ENCODE peak calls at places on chromosomes 12 and 14, in eight cellular contexts. W is PC-3, D is HepG2, F is HCT116, M is GM23248, X is astrocyte, G is fibroblast of lung, V is H9. Y is an unnamed sample.
A peak's percentile ranks its signal among the peaks of the same experiment; 100 is the strongest.

GRCh38 chr12:59632408-59632807 is 36.6 kb downstream of the SLC16A7 start:
- DNase-seq in W (no peak), D (no peak), F (no peak), M (no peak), X (no peak), G (no peak), V (no peak), Y (no peak)

GRCh38 chr14:93132472-93133065 is 16.8 kb upstream of the ITPK1 start:
- DNase-seq in W (peak; percentile 43), D (peak; percentile 70), F (no peak), M (peak; percentile 37), X (peak; percentile 7), G (peak; percentile 21), V (peak; percentile 51), Y (no peak)

GRCh38 chr12:100391856-100392255 is 35.0 kb downstream of the SLC17A8 start:
- DNase-seq in W (peak; percentile 54), D (peak; percentile 18), F (no peak), M (peak; percentile 9), X (no peak), G (no peak), V (no peak), Y (no peak)

GRCh38 chr12:92721668-92722067 is 18.9 kb downstream of the PLEKHG7 start:
- DNase-seq in W (no peak), D (no peak), F (no peak), M (no peak), X (no peak), G (no peak), V (no peak), Y (no peak)

GRCh38 chr12:72267974-72268373 is 4.2 kb upstream of the TRHDE start:
- DNase-seq in W (peak; percentile 52), D (no peak), F (no peak), M (peak; percentile 33), X (no peak), G (peak; percentile 53), V (no peak), Y (no peak)

GRCh38 chr14:81400852-81401251 is 728 bp upstream of the STON2 start:
- DNase-seq in W (peak; percentile 99), D (no peak), F (peak; percentile 54), M (peak; percentile 100), X (peak; percentile 100), G (peak; percentile 99), V (no peak), Y (peak; percentile 61)

GRCh38 chr14:77069551-77069950 is 28.5 kb upstream of the CIPC start:
- DNase-seq in W (no peak), D (no peak), F (no peak), M (no peak), X (no peak), G (no peak), V (no peak), Y (no peak)

GRCh38 chr12:54033106-54033979 is 493 bp downstream of the HOXC5 start:
- DNase-seq in W (peak; percentile 64), D (peak; percentile 4), F (no peak), M (peak; percentile 87), X (no peak), G (no peak), V (no peak), Y (no peak)

GRCh38 chr14:67245104-67245503 is 3.9 kb downstream of the PALS1 start:
- DNase-seq in W (no peak), D (no peak), F (no peak), M (no peak), X (no peak), G (no peak), V (no peak), Y (no peak)

GRCh38 chr12:59734371-59734770 is 138.5 kb downstream of the SLC16A7 start:
- DNase-seq in W (no peak), D (no peak), F (no peak), M (no peak), X (no peak), G (no peak), V (no peak), Y (no peak)

GRCh38 chr14:72743626-72744025 is 150.3 kb downstream of the DPF3 start:
- DNase-seq in W (no peak), D (no peak), F (no peak), M (peak; percentile 18), X (no peak), G (no peak), V (no peak), Y (no peak)

GRCh38 chr14:72744416-72745120 is 149.3 kb downstream of the DPF3 start:
- DNase-seq in W (no peak), D (no peak), F (no peak), M (no peak), X (no peak), G (no peak), V (no peak), Y (no peak)

GRCh38 chr14:72741836-72742681 is 151.8 kb downstream of the DPF3 start:
- DNase-seq in W (no peak), D (no peak), F (no peak), M (no peak), X (no peak), G (peak; percentile 18), V (no peak), Y (no peak)

GRCh38 chr14:72740966-72741835 is 152.7 kb downstream of the DPF3 start:
- DNase-seq in W (no peak), D (no peak), F (no peak), M (no peak), X (no peak), G (no peak), V (no peak), Y (no peak)

GRCh38 chr14:72742682-72743195 is 151.2 kb downstream of the DPF3 start:
- DNase-seq in W (no peak), D (no peak), F (no peak), M (no peak), X (no peak), G (no peak), V (no peak), Y (no peak)
- H2AFZ ChIP-seq in W (no peak overlapping the region), D (no peak overlapping the region), F (no peak overlapping the region), M (no peak overlapping the region), X (no peak overlapping the region), G (no peak overlapping the region), V (no peak overlapping the region), Y (no peak overlapping the region)

GRCh38 chr14:65985976-65986375 is 500.2 kb upstream of the CCDC196 start:
- DNase-seq in W (no peak), D (no peak), F (no peak), M (no peak), X (no peak), G (peak; percentile 7), V (no peak), Y (no peak)

GRCh38 chr14:65975865-65976264 is 510.3 kb upstream of the CCDC196 start:
- DNase-seq in W (no peak), D (no peak), F (no peak), M (no peak), X (no peak), G (no peak), V (no peak), Y (no peak)

GRCh38 chr14:65976771-65977170 is 509.4 kb upstream of the CCDC196 start:
- DNase-seq in W (no peak), D (no peak), F (no peak), M (peak; percentile 31), X (peak; percentile 19), G (peak; percentile 45), V (no peak), Y (no peak)

GRCh38 chr14:65981192-65981843 is 504.9 kb upstream of the CCDC196 start:
- DNase-seq in W (no peak), D (no peak), F (no peak), M (no peak), X (no peak), G (no peak), V (no peak), Y (no peak)
- H3K4me2 ChIP-seq in W (no peak overlapping the region), D (no peak overlapping the region), F (no peak overlapping the region), M (no peak overlapping the region), X (no peak overlapping the region), G (no peak overlapping the region), V (no peak overlapping the region), Y (no peak overlapping the region)

GRCh38 chr12:47899466-47899865 is 5.3 kb downstream of the VDR start:
- DNase-seq in W (no peak), D (no peak), F (no peak), M (no peak), X (no peak), G (no peak), V (no peak), Y (no peak)

GRCh38 chr12:47900480-47901129 is 4.2 kb downstream of the VDR start:
- DNase-seq in W (peak; percentile 74), D (peak; percentile 86), F (peak; percentile 29), M (peak; percentile 60), X (no peak), G (peak; percentile 12), V (peak; percentile 60), Y (peak; percentile 93)

GRCh38 chr12:47902131-47902639 is 2.6 kb downstream of the VDR start:
- DNase-seq in W (no peak), D (no peak), F (no peak), M (no peak), X (no peak), G (no peak), V (no peak), Y (no peak)

GRCh38 chr12:47901285-47902093 is 3.3 kb downstream of the VDR start:
- DNase-seq in W (no peak), D (no peak), F (no peak), M (peak; percentile 11), X (no peak), G (no peak), V (no peak), Y (no peak)

GRCh38 chr12:47900101-47900479 is 4.7 kb downstream of the VDR start:
- DNase-seq in W (no peak), D (no peak), F (no peak), M (no peak), X (no peak), G (no peak), V (no peak), Y (no peak)
- H2AFZ ChIP-seq in W (no peak overlapping the region), D (no peak overlapping the region), F (no peak overlapping the region), M (no peak overlapping the region), X (no peak overlapping the region), G (no peak overlapping the region), V (no peak overlapping the region), Y (no peak overlapping the region)

GRCh38 chr14:51546099-51546498 is 105.6 kb upstream of the FRMD6 start:
- DNase-seq in W (no peak), D (no peak), F (no peak), M (no peak), X (no peak), G (no peak), V (no peak), Y (no peak)

GRCh38 chr14:51544426-51544825 is 107.3 kb upstream of the FRMD6 start:
- DNase-seq in W (no peak), D (no peak), F (no peak), M (no peak), X (peak; percentile 46), G (peak; percentile 52), V (no peak), Y (no peak)

GRCh38 chr14:51544901-51545300 is 106.8 kb upstream of the FRMD6 start:
- DNase-seq in W (no peak), D (no peak), F (no peak), M (no peak), X (no peak), G (no peak), V (no peak), Y (no peak)

GRCh38 chr14:51546603-51547258 is 105.0 kb upstream of the FRMD6 start:
- DNase-seq in W (peak; percentile 33), D (no peak), F (no peak), M (peak; percentile 18), X (no peak), G (no peak), V (no peak), Y (no peak)

DNA sequence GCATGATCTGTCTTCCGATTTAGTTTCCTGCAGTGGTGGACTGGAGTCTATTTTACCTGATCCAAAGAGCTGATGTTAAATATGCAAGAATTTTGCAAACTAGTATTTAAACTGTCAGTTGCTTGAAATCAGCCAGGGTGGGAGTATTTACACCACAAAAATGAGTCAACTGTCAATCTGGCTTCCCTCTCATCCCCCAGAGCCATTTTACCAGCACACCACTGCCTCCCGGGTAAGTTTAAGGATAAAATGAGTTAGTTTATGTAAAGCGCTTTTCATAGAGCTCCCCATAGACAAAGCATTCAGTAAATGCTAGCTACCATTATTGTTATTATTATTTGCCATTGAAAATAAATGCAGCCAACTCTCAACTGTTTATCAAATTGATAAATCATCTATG is 106.3 kb upstream of the FRMD6 start:
- DNase-seq in W (peak; percentile 52), D (no peak), F (no peak), M (no peak), X (peak; percentile 41), G (peak; percentile 49), V (no peak), Y (no peak)
- H3K4me2 ChIP-seq in W (peak overlapping the region; percentile 40), D (no peak overlapping the region), F (no peak overlapping the region), M (no peak overlapping the region), X (peak overlapping the region; percentile 28), G (no peak overlapping the region), V (no peak overlapping the region), Y (no peak overlapping the region)

Y was measured in PC-9.